ENCODE peak calls at places on chromosomes 6 and 20, in five cellular contexts. One of them, this sample, is unnamed.

GRCh38 chr6:5484692-5485091 is 223.4 kb downstream of the FARS2 start:
- DNase-seq in NCI-H2081: no peak
- DNase-seq in SW480: no peak
- DNase-seq in T-helper 9 cell: no peak
- DNase-seq in WTC11: no peak
- DNase-seq in this sample: no peak

GRCh38 chr20:18727032-18727508 is 86.5 kb upstream of the SCP2D1 start:
- DNase-seq in NCI-H2081: peak
- DNase-seq in WTC11: no peak
- DNase-seq in T-helper 9 cell: no peak
- DNase-seq in SW480: no peak
- DNase-seq in this sample: no peak

GRCh38 chr20:5171074-5171789 is 44.4 kb downstream of the CDS2 start:
- DNase-seq in WTC11: peak
- DNase-seq in T-helper 9 cell: no peak
- DNase-seq in SW480: no peak
- DNase-seq in NCI-H2081: peak
- DNase-seq in this sample: no peak

GRCh38 chr20:24766826-24767622 is 182.0 kb upstream of the CST7 start:
- DNase-seq in T-helper 9 cell: no peak
- DNase-seq in NCI-H2081: no peak
- DNase-seq in SW480: no peak
- DNase-seq in WTC11: no peak
- DNase-seq in this sample: no peak

GRCh38 chr6:7106752-7107577 is 796 bp upstream of the RREB1 start:
- DNase-seq in SW480: peak
- DNase-seq in T-helper 9 cell: peak
- DNase-seq in NCI-H2081: peak
- DNase-seq in WTC11: peak
- DNase-seq in this sample: peak

GRCh38 chr6:138278326-138278725 is 60.0 kb upstream of the PBOV1 start:
- DNase-seq in NCI-H2081: peak
- DNase-seq in SW480: no peak
- DNase-seq in T-helper 9 cell: no peak
- DNase-seq in WTC11: peak
- DNase-seq in this sample: no peak

GRCh38 chr6:36414481-36414880 is 27.0 kb upstream of the ETV7 start:
- DNase-seq in NCI-H2081: no peak
- DNase-seq in T-helper 9 cell: no peak
- DNase-seq in WTC11: no peak
- DNase-seq in SW480: no peak
- DNase-seq in this sample: no peak

GRCh38 chr20:48025061-48025515 is 239.8 kb upstream of the SULF2 start:
- DNase-seq in T-helper 9 cell: no peak
- DNase-seq in WTC11: peak
- DNase-seq in NCI-H2081: no peak
- DNase-seq in SW480: peak
- DNase-seq in this sample: no peak

GRCh38 chr20:53654932-53655674 is 61.5 kb upstream of the ZNF217 start:
- DNase-seq in NCI-H2081: no peak
- DNase-seq in WTC11: no peak
- DNase-seq in SW480: no peak
- DNase-seq in T-helper 9 cell: no peak
- DNase-seq in this sample: no peak

GRCh38 chr20:52404676-52405075 is 213.1 kb upstream of the ZFP64 start:
- DNase-seq in SW480: no peak
- DNase-seq in T-helper 9 cell: no peak
- DNase-seq in NCI-H2081: no peak
- DNase-seq in WTC11: no peak
- DNase-seq in this sample: no peak

GRCh38 chr6:129695373-129696027 is 14.5 kb downstream of the ARHGAP18 start:
- DNase-seq in NCI-H2081: no peak
- DNase-seq in WTC11: no peak
- DNase-seq in T-helper 9 cell: no peak
- DNase-seq in SW480: no peak
- DNase-seq in this sample: no peak

GRCh38 chr20:1809611-1810510 is 85.3 kb upstream of the SIRPA start:
- DNase-seq in WTC11: no peak
- DNase-seq in T-helper 9 cell: no peak
- DNase-seq in SW480: no peak
- DNase-seq in NCI-H2081: no peak
- DNase-seq in this sample: no peak

GRCh38 chr6:166707045-166707444 is 80.0 kb upstream of the RPS6KA2 start:
- DNase-seq in SW480: peak
- DNase-seq in NCI-H2081: peak
- DNase-seq in T-helper 9 cell: no peak
- DNase-seq in WTC11: peak
- DNase-seq in this sample: no peak

GRCh38 chr20:53194891-53195290 is 222.7 kb downstream of the TSHZ2 start:
- DNase-seq in WTC11: no peak
- DNase-seq in SW480: no peak
- DNase-seq in T-helper 9 cell: no peak
- DNase-seq in NCI-H2081: no peak
- DNase-seq in this sample: no peak

GRCh38 chr20:6704132-6704861 is 63.2 kb upstream of the BMP2 start:
- DNase-seq in T-helper 9 cell: no peak
- DNase-seq in SW480: no peak
- DNase-seq in NCI-H2081: no peak
- DNase-seq in WTC11: no peak
- DNase-seq in this sample: no peak

GRCh38 chr6:52362443-52363221 is 681 bp downstream of the PAQR8 start:
- DNase-seq in SW480: peak
- DNase-seq in NCI-H2081: peak
- DNase-seq in T-helper 9 cell: peak
- DNase-seq in WTC11: peak
- DNase-seq in this sample: peak

GRCh38 chr6:40719671-40720374 is 132.7 kb upstream of the LRFN2 start:
- DNase-seq in SW480: peak
- DNase-seq in T-helper 9 cell: no peak
- DNase-seq in NCI-H2081: peak
- DNase-seq in WTC11: peak
- DNase-seq in this sample: no peak

GRCh38 chr6:34543421-34543820 is 12.7 kb downstream of the SPDEF start:
- DNase-seq in T-helper 9 cell: no peak
- DNase-seq in SW480: no peak
- DNase-seq in WTC11: no peak
- DNase-seq in NCI-H2081: no peak
- DNase-seq in this sample: no peak

GRCh38 chr20:10524643-10525042 is 89.5 kb downstream of the SLX4IP start:
- DNase-seq in WTC11: no peak
- DNase-seq in NCI-H2081: no peak
- DNase-seq in T-helper 9 cell: no peak
- DNase-seq in SW480: no peak
- DNase-seq in this sample: no peak

GRCh38 chr6:104613416-104614001 is 246.2 kb downstream of the HACE1 start:
- DNase-seq in NCI-H2081: no peak
- DNase-seq in SW480: no peak
- DNase-seq in WTC11: no peak
- DNase-seq in T-helper 9 cell: no peak
- DNase-seq in this sample: no peak

GRCh38 chr6:148471624-148472494 is 129.2 kb downstream of the SASH1 start:
- DNase-seq in NCI-H2081: no peak
- DNase-seq in T-helper 9 cell: no peak
- DNase-seq in SW480: no peak
- DNase-seq in WTC11: no peak
- DNase-seq in this sample: no peak

GRCh38 chr6:85464260-85464644 is 14.4 kb downstream of the NT5E start:
- DNase-seq in T-helper 9 cell: no peak
- DNase-seq in NCI-H2081: no peak
- DNase-seq in WTC11: no peak
- DNase-seq in SW480: peak
- DNase-seq in this sample: no peak

GRCh38 chr20:41329435-41330342 is 10.9 kb upstream of the LPIN3 start:
- DNase-seq in SW480: peak
- DNase-seq in T-helper 9 cell: peak
- DNase-seq in WTC11: no peak
- DNase-seq in NCI-H2081: no peak
- DNase-seq in this sample: peak

GRCh38 chr20:35363190-35363589 is 48.6 kb downstream of the UQCC1 start:
- DNase-seq in WTC11: no peak
- DNase-seq in T-helper 9 cell: no peak
- DNase-seq in NCI-H2081: no peak
- DNase-seq in SW480: no peak
- DNase-seq in this sample: no peak

GRCh38 chr6:11615214-11615602 is 77.7 kb downstream of the TMEM170B start:
- DNase-seq in WTC11: no peak
- DNase-seq in T-helper 9 cell: no peak
- DNase-seq in SW480: no peak
- DNase-seq in NCI-H2081: no peak
- DNase-seq in this sample: no peak

GRCh38 chr6:14634072-14634471 is 516.5 kb downstream of the CD83 start:
- DNase-seq in T-helper 9 cell: peak
- DNase-seq in NCI-H2081: no peak
- DNase-seq in SW480: no peak
- DNase-seq in WTC11: no peak
- DNase-seq in this sample: no peak

GRCh38 chr6:126786262-126786661 is 332.2 kb upstream of the RSPO3 start:
- DNase-seq in SW480: no peak
- DNase-seq in NCI-H2081: no peak
- DNase-seq in WTC11: no peak
- DNase-seq in T-helper 9 cell: no peak
- DNase-seq in this sample: no peak

GRCh38 chr20:31861346-31862156 is 8.8 kb downstream of the DUSP15 start:
- DNase-seq in T-helper 9 cell: peak
- DNase-seq in WTC11: peak
- DNase-seq in SW480: peak
- DNase-seq in NCI-H2081: peak
- DNase-seq in this sample: no peak

GRCh38 chr6:42970859-42971612 is 7.9 kb downstream of the PEX6 start:
- DNase-seq in SW480: no peak
- DNase-seq in NCI-H2081: no peak
- DNase-seq in WTC11: no peak
- DNase-seq in T-helper 9 cell: no peak
- DNase-seq in this sample: no peak